ENCODE peak calls at places on chromosomes 16 and 17, in nine cellular contexts. R is uterus, Q is esophagus squamous epithelium, P is IMR-90, Z is upper lobe of right lung, B is fibroblast of mammary gland, D is tibial artery, W is suprapubic skin, Y is right lobe of liver. J is an unnamed sample.

GRCh38 chr17:79814624-79814965 is 17.7 kb upstream of the CBX8 start:
- DNase-seq in Z (no peak), P (no peak), Q (no peak), R (no peak), B (no peak), W (no peak), Y (no peak), D (no peak), J (no peak)

GRCh38 chr16:88589441-88589840 is 19.2 kb downstream of the ZC3H18 start:
- DNase-seq in D (no peak), Z (no peak), W (no peak), Y (no peak), Q (no peak), P (no peak), R (no peak), B (no peak), J (no peak)

GRCh38 chr17:79915850-79916430 is 76.7 kb upstream of the CBX4 start:
- DNase-seq in B (peak), Z (peak), Q (no peak), P (peak), R (no peak), Y (peak), W (no peak), D (no peak), J (no peak)

GRCh38 chr17:74736423-74737298 is at the start of gene RAB37:
- DNase-seq in B (peak), D (no peak), Q (no peak), R (no peak), W (no peak), P (no peak), Y (peak), Z (peak), J (peak)

GRCh38 chr17:59561042-59561441 is 4.4 kb upstream of the DHX40 start:
- DNase-seq in Q (no peak), P (peak), R (no peak), Y (no peak), W (no peak), B (peak), Z (no peak), D (no peak), J (no peak)

GRCh38 chr17:73003487-73003886 is 89.0 kb downstream of the SLC39A11 start:
- DNase-seq in Q (no peak), Z (no peak), Y (peak), B (no peak), W (no peak), R (no peak), D (no peak), P (no peak), J (no peak)

GRCh38 chr17:77487677-77488530 is 347.1 kb downstream of the SEC14L1 start:
- DNase-seq in P (no peak), R (no peak), D (no peak), B (no peak), Z (no peak), Y (peak), W (peak), Q (no peak), J (no peak)

GRCh38 chr17:44628234-44629188 is 27.8 kb upstream of the MEIOC start:
- DNase-seq in Q (no peak), W (no peak), Z (no peak), P (no peak), D (no peak), B (no peak), Y (peak), R (no peak), J (peak)

GRCh38 chr16:11097094-11097781 is 152.9 kb downstream of the CLEC16A start:
- DNase-seq in R (no peak), P (no peak), B (no peak), W (no peak), D (no peak), Q (no peak), Z (no peak), Y (no peak), J (no peak)

GRCh38 chr16:79004281-79004680 is 596.3 kb downstream of the MAF start:
- DNase-seq in Y (no peak), W (no peak), Q (no peak), B (no peak), Z (no peak), P (no peak), D (no peak), R (no peak), J (no peak)

GRCh38 chr16:67878846-67879245 is 5.8 kb upstream of the NRN1L start:
- DNase-seq in Z (no peak), Q (no peak), W (no peak), R (no peak), B (no peak), D (no peak), Y (no peak), P (no peak), J (no peak)

GRCh38 chr16:84397090-84397489 is 28.8 kb downstream of the ATP2C2 start:
- DNase-seq in W (no peak), R (no peak), Z (peak), P (no peak), Q (no peak), Y (no peak), B (no peak), D (no peak), J (no peak)

GRCh38 chr17:81575836-81576235 is 23.7 kb upstream of the FAAP100 start:
- DNase-seq in Z (no peak), Y (no peak), Q (no peak), D (no peak), P (no peak), R (no peak), B (no peak), W (no peak), J (no peak)

GRCh38 chr17:81578038-81578441 is 25.9 kb upstream of the FAAP100 start:
- DNase-seq in Q (no peak), R (no peak), W (no peak), Z (no peak), B (no peak), Y (no peak), P (peak), D (no peak), J (no peak)

GRCh38 chr17:81577278-81578000 is 25.3 kb upstream of the FAAP100 start:
- DNase-seq in Z (no peak), B (peak), Y (no peak), D (no peak), Q (no peak), P (no peak), W (no peak), R (peak), J (no peak)

GRCh38 chr17:81578561-81579225 is 26.5 kb upstream of the FAAP100 start:
- DNase-seq in W (no peak), B (no peak), D (no peak), Z (no peak), R (no peak), Q (no peak), P (no peak), Y (no peak), J (no peak)

DNA sequence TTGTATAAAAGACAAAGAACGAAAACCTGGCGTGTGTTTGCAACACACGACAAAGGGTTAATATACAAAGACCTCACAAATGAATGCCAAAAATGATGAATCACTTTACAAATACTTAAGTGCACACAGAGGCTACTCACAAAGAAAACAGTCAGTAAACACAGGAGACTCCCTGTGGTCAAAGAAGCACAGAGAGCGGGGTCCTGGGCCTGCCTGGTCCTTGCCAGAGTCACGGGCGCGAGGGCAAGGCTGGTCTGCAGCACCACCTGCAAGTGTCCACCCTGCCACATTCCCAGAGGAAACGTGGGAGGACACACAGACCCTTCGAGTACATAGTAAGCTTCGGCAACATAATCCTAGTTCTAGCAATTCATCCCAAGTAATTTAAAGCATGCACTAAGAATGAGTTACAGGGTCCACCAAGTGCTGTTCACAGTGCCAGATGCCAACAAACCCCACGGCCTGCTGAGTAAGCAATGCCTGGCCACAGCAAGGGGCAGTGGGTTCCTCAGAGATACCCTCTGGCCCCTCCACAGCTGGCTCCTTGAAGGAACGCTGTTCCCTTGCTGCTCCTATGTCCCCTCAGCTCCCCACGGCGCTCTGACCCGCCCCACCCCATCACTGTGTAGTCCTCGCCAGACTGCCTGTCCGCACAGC is 24.6 kb upstream of the FAAP100 start:
- DNase-seq in W (no peak), D (no peak), R (no peak), Y (no peak), P (peak), Z (no peak), Q (no peak), B (peak), J (no peak)
- TF ChIP-seq CTCF in W (no peak), D (no peak), R (no peak), Y (no peak), P (peak), Z (no peak), Q (no peak), B (no peak), J (no peak)

DNA sequence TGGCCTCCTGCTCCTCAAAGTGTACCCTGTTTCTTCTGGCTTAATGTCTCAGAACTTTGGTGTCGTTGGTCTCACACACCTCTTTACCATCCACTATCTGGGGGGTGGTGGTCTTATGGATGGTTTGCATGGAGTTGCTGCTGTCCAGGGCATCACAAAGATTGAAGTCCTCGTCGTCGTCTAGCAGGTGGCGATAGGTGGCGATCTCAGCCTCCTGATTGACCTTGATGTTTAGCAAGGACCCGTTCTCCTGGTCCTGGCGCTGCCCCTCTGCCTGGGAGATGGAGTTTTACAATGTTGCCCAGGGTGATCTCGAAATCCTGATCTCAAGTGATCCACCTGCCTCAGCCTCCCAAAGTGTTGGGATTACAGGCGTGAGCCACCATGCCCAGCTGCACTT is 31.1 kb upstream of the HELZ start:
- DNase-seq in Z (no peak), P (no peak), R (no peak), Y (peak), Q (no peak), W (no peak), B (no peak), D (no peak), J (no peak)
- TF ChIP-seq CTCF in Z (peak), P (no peak), R (no peak), Y (peak), Q (no peak), W (no peak), B (no peak), D (no peak), J (no peak)

GRCh38 chr16:81729451-81729850 is 49.6 kb upstream of the PLCG2 start:
- DNase-seq in R (no peak), Q (no peak), B (no peak), D (no peak), Z (no peak), P (no peak), W (no peak), Y (no peak), J (peak)
- TF ChIP-seq CTCF in R (no peak), Q (no peak), B (no peak), D (no peak), Z (no peak), P (no peak), W (no peak), Y (no peak), J (no peak)

DNA sequence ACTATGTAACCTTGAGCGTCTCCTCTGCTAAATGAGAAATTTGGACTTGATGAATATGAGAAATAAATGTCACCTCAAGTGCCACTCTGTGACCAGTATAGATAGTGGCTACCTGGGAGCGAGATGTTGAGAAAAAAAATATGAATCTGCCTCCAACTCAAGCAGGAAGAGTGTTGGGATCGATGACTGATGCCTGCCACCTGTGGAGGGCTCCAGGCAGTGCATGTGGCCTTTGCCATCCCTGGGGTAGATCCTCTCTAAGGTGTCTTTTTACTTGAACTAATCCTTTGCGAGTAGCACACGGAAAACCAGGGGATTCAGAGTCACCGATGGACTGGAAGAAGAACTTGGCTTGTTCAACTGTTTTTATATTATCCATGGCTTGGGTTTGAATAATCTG is 9.4 kb downstream of the CCDC182 start:
- DNase-seq in W (no peak), Q (no peak), Y (no peak), B (no peak), D (no peak), R (no peak), Z (no peak), P (no peak), J (no peak)
- TF ChIP-seq CTCF in W (no peak), Q (no peak), Y (no peak), B (peak), D (no peak), R (no peak), Z (peak), P (no peak), J (peak)

DNA sequence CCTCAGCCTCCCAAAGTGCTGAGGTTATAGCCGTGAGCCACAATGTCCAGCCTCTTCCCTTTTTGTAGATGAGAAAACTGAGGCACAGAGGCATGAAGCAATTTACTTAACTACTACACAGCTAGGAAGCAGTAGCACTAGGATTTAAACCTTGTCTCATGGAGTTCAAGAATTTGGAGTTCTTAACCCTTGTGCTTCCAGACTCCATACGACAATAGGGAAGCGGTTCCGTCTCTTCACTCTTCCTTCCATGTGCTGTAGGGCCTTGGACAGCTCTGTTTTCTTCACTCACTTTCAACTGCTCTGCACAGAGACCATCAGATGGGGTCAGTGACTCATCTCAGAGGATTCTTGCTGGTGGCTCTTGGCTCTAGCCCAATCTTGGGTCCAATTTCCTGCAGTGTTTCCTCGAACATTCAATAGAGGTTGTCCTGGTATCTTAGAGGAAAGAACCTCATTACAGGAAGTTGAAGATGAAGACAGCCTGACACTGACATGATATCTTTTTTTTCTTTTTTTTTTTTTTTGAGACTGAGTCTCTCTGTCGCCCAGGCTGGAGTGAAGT is 19.3 kb downstream of the ITGAL start:
- DNase-seq in R (no peak), Z (no peak), P (peak), Q (no peak), D (no peak), Y (peak), B (peak), W (no peak), J (no peak)
- TF ChIP-seq CTCF in R (no peak), Z (no peak), P (no peak), Q (no peak), D (no peak), Y (no peak), B (no peak), W (no peak), J (no peak)

DNA sequence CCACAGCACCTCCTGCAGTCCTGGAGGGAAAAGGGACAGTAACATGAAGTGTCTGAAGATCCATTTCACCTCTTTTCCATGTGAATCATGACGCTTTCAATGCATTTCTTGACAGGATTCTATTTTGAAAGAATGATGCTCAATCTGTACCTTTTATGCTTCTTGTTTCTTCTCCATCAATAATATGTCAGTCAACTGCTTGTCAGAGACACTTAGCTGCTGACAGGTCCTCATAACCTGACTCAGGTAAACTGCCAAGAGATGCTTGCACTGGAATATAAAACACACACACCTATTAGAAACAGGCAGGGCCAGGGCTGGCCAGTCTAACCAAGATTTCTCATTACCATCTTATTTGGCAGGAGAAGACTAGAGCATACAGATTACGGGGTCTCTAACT is 21.6 kb downstream of the ZSWIM7 start:
- DNase-seq in B (no peak), Q (no peak), R (no peak), P (no peak), Z (no peak), W (no peak), Y (no peak), D (no peak), J (no peak)
- TF ChIP-seq CTCF in B (no peak), Q (no peak), R (no peak), P (no peak), Z (no peak), W (no peak), Y (no peak), D (no peak), J (no peak)

DNA sequence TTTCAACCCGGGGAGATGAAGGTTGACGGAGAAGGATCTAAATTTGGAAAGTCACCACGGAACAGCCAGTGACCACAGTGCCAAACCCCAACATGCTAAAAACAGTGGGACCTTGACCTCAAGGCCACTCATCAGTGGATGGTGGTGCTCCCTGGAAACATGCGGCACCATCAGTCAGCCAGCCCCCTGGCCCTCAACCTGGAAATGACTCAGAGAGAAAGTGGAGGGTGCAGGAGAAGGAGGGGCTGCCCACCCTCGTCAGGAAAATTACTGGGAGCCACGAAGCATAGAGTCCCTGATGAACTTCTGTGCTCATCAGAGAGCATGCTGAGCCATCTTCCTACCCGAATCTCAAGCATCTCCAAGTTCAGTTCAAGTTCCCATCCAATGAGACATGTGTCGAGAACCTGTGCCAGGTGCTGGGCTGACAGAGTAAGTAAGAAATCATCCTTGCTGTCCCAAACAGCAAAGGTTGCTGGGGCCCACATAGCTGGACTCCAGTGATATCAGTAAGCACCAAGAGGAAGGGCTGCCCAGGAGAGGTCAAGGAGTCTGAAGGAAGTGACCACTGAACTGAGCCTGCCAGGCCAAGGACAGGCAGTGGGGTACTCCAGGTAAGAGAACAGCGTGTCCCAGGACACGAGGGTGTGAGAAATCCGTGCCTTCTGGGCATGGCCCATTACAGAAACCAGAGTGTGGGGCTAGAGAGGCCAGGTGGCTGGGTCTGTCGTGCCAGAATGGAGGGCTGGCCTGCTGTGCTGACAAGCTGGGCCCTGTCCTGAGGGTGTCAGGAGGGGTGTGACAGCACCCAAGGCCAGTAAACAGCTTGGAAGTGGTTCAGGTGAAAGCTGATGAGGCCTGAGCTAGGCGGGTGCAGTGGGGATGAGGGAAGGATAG is 5.2 kb downstream of the PECAM1 start:
- DNase-seq in Z (peak), B (peak), Q (no peak), W (peak), R (peak), P (peak), Y (peak), D (peak), J (no peak)
- TF ChIP-seq CTCF in Z (no peak), B (no peak), Q (no peak), W (no peak), R (no peak), P (no peak), Y (no peak), D (no peak), J (no peak)